ENCODE peak calls at places on chromosomes 13 and 19, in four cellular contexts. One of them, this sample, is unnamed.

GRCh38 chr19:7603919-7604318 is 8.3 kb downstream of the CAMSAP3 start:
- DNase-seq in hepatocyte: no peak
- DNase-seq in CD8-positive, alpha-beta memory T cell: no peak
- DNase-seq in iPS DF 6.9: no peak
- DNase-seq in this sample: no peak

GRCh38 chr19:37941820-37942515 is 35.0 kb downstream of the SIPA1L3 start:
- DNase-seq in hepatocyte: peak; percentile 54
- DNase-seq in CD8-positive, alpha-beta memory T cell: no peak
- DNase-seq in iPS DF 6.9: no peak
- DNase-seq in this sample: no peak

GRCh38 chr13:28505543-28506135 is 10.7 kb upstream of the FLT1 start:
- DNase-seq in hepatocyte: no peak
- DNase-seq in CD8-positive, alpha-beta memory T cell: no peak
- DNase-seq in iPS DF 6.9: no peak
- DNase-seq in this sample: no peak

GRCh38 chr13:95740921-95741320 is 64.0 kb downstream of the DNAJC3 start:
- DNase-seq in hepatocyte: no peak
- DNase-seq in CD8-positive, alpha-beta memory T cell: no peak
- DNase-seq in iPS DF 6.9: no peak
- DNase-seq in this sample: no peak

GRCh38 chr13:102930566-102930965 is 84.7 kb downstream of the ERCC5 start:
- DNase-seq in hepatocyte: no peak
- DNase-seq in CD8-positive, alpha-beta memory T cell: no peak
- DNase-seq in iPS DF 6.9: no peak
- DNase-seq in this sample: no peak

GRCh38 chr13:73822671-73823592 is 311.3 kb downstream of the KLF12 start:
- DNase-seq in hepatocyte: no peak
- DNase-seq in CD8-positive, alpha-beta memory T cell: no peak
- DNase-seq in iPS DF 6.9: no peak
- DNase-seq in this sample: no peak

GRCh38 chr13:40127476-40127875 is 472.0 kb downstream of the COG6 start:
- DNase-seq in hepatocyte: no peak
- DNase-seq in CD8-positive, alpha-beta memory T cell: no peak
- DNase-seq in iPS DF 6.9: no peak
- DNase-seq in this sample: no peak

GRCh38 chr13:45847554-45848224 is 3.9 kb downstream of the SIAH3 start:
- DNase-seq in hepatocyte: peak; percentile 16
- DNase-seq in CD8-positive, alpha-beta memory T cell: peak; percentile 39
- DNase-seq in iPS DF 6.9: no peak
- DNase-seq in this sample: no peak

GRCh38 chr19:2145831-2146241 is 5.5 kb downstream of the AP3D1 start:
- DNase-seq in hepatocyte: no peak
- DNase-seq in CD8-positive, alpha-beta memory T cell: no peak
- DNase-seq in iPS DF 6.9: no peak
- DNase-seq in this sample: no peak

GRCh38 chr19:14556662-14557188 is 15.1 kb downstream of the NDUFB7 start:
- DNase-seq in hepatocyte: peak; percentile 90
- DNase-seq in CD8-positive, alpha-beta memory T cell: peak; percentile 61
- DNase-seq in iPS DF 6.9: peak; percentile 76
- DNase-seq in this sample: peak; percentile 89
- H3K4me1 ChIP-seq in hepatocyte: peaks cover 21% of the 10 kb centered on the region
- H3K4me1 ChIP-seq in CD8-positive, alpha-beta memory T cell: peaks cover 48% of the 10 kb centered on the region
- H3K4me1 ChIP-seq in iPS DF 6.9: peaks cover 7% of the 10 kb centered on the region
- H3K4me1 ChIP-seq in this sample: peaks cover 33% of the 10 kb centered on the region

GRCh38 chr19:42662714-42663113 is 68.0 kb upstream of the CEACAM8 start:
- DNase-seq in hepatocyte: no peak
- DNase-seq in CD8-positive, alpha-beta memory T cell: no peak
- DNase-seq in iPS DF 6.9: no peak
- DNase-seq in this sample: no peak

GRCh38 chr19:42658148-42658547 is 63.4 kb upstream of the CEACAM8 start:
- DNase-seq in hepatocyte: no peak
- DNase-seq in CD8-positive, alpha-beta memory T cell: no peak
- DNase-seq in iPS DF 6.9: no peak
- DNase-seq in this sample: no peak

GRCh38 chr19:42653841-42654240 is 59.1 kb upstream of the CEACAM8 start:
- DNase-seq in hepatocyte: no peak
- DNase-seq in CD8-positive, alpha-beta memory T cell: no peak
- DNase-seq in iPS DF 6.9: no peak
- DNase-seq in this sample: no peak

GRCh38 chr19:42655748-42656147 is 61.0 kb upstream of the CEACAM8 start:
- DNase-seq in hepatocyte: no peak
- DNase-seq in CD8-positive, alpha-beta memory T cell: no peak
- DNase-seq in iPS DF 6.9: no peak
- DNase-seq in this sample: no peak

DNA sequence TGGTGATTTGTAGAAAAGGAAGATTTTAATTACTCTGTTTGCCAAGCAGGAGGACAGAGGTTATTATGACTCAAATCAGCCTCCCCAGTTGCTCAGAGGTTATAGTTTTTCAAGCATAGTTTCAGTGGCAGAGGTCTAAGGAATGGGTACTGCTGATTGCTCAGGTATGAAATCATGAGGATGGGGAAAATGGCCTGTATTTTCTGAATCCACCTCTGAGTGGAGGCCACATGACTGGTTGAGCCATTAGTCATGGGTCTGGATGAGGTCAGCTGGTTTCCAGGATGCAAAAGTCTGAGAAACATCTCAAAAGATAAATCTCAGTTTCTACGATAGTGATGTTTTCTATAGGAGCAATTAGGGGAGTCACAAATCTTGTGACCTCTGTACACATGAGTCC is 62.8 kb upstream of the CEACAM8 start:
- DNase-seq in hepatocyte: no peak
- DNase-seq in CD8-positive, alpha-beta memory T cell: no peak
- DNase-seq in iPS DF 6.9: no peak
- DNase-seq in this sample: no peak
- H3K4me1 ChIP-seq in hepatocyte: no peaks in the 10 kb centered on the region
- H3K4me1 ChIP-seq in CD8-positive, alpha-beta memory T cell: no peaks in the 10 kb centered on the region
- H3K4me1 ChIP-seq in iPS DF 6.9: no peaks in the 10 kb centered on the region
- H3K4me1 ChIP-seq in this sample: peaks cover 12% of the 10 kb centered on the region

GRCh38 chr19:55635856-55636440 is 4.9 kb upstream of the ZNF580 start:
- DNase-seq in hepatocyte: no peak
- DNase-seq in CD8-positive, alpha-beta memory T cell: no peak
- DNase-seq in iPS DF 6.9: no peak
- DNase-seq in this sample: no peak
- H3K4me1 ChIP-seq in hepatocyte: peaks cover 18% of the 10 kb centered on the region
- H3K4me1 ChIP-seq in CD8-positive, alpha-beta memory T cell: peaks cover 59% of the 10 kb centered on the region
- H3K4me1 ChIP-seq in iPS DF 6.9: peaks cover 3% of the 10 kb centered on the region
- H3K4me1 ChIP-seq in this sample: peaks cover 49% of the 10 kb centered on the region

DNA sequence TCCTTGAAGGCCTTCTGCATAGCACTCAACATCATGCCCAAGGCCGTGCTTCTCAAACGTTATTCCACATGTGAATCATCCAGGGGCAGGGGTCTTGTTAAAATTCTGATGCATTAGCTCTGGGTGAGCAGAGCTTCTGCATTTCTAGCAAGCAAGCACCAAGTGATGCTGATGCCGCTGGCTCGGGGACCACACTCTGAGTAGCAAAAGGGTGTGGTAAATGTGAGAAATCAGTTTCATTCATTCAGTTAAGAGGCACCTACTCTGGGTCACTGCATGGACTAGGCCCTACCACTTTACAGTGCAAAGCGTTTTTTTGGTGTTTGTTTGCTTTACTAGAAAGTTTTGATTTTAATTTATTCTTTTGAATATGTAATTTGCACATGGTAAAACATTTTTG is 7.2 kb downstream of the KRTDAP start:
- DNase-seq in hepatocyte: no peak
- DNase-seq in CD8-positive, alpha-beta memory T cell: no peak
- DNase-seq in iPS DF 6.9: no peak
- DNase-seq in this sample: no peak
- H3K4me1 ChIP-seq in hepatocyte: no peaks in the 10 kb centered on the region
- H3K4me1 ChIP-seq in CD8-positive, alpha-beta memory T cell: no peaks in the 10 kb centered on the region
- H3K4me1 ChIP-seq in iPS DF 6.9: no peaks in the 10 kb centered on the region
- H3K4me1 ChIP-seq in this sample: no peaks in the 10 kb centered on the region

GRCh38 chr13:112057434-112057735 is 9.6 kb upstream of the SOX1 start:
- DNase-seq in hepatocyte: no peak
- DNase-seq in CD8-positive, alpha-beta memory T cell: no peak
- DNase-seq in iPS DF 6.9: no peak
- DNase-seq in this sample: no peak
- H3K4me1 ChIP-seq in hepatocyte: no peaks in the 10 kb centered on the region
- H3K4me1 ChIP-seq in CD8-positive, alpha-beta memory T cell: no peaks in the 10 kb centered on the region
- H3K4me1 ChIP-seq in iPS DF 6.9: peaks cover 12% of the 10 kb centered on the region
- H3K4me1 ChIP-seq in this sample: no peaks in the 10 kb centered on the region

GRCh38 chr13:51799261-51799660 is 4.7 kb downstream of the DHRS12 start:
- DNase-seq in hepatocyte: no peak
- DNase-seq in CD8-positive, alpha-beta memory T cell: no peak
- DNase-seq in iPS DF 6.9: no peak
- DNase-seq in this sample: no peak

GRCh38 chr13:51795419-51795818 is 8.5 kb downstream of the DHRS12 start:
- DNase-seq in hepatocyte: no peak
- DNase-seq in CD8-positive, alpha-beta memory T cell: no peak
- DNase-seq in iPS DF 6.9: no peak
- DNase-seq in this sample: no peak

GRCh38 chr13:51794959-51795358 is 9.0 kb downstream of the DHRS12 start:
- DNase-seq in hepatocyte: no peak
- DNase-seq in CD8-positive, alpha-beta memory T cell: no peak
- DNase-seq in iPS DF 6.9: no peak
- DNase-seq in this sample: no peak

GRCh38 chr13:51797664-51798488 is 6.1 kb downstream of the DHRS12 start:
- DNase-seq in hepatocyte: peak; percentile 85
- DNase-seq in CD8-positive, alpha-beta memory T cell: peak; percentile 49
- DNase-seq in iPS DF 6.9: no peak
- DNase-seq in this sample: peak; percentile 63

DNA sequence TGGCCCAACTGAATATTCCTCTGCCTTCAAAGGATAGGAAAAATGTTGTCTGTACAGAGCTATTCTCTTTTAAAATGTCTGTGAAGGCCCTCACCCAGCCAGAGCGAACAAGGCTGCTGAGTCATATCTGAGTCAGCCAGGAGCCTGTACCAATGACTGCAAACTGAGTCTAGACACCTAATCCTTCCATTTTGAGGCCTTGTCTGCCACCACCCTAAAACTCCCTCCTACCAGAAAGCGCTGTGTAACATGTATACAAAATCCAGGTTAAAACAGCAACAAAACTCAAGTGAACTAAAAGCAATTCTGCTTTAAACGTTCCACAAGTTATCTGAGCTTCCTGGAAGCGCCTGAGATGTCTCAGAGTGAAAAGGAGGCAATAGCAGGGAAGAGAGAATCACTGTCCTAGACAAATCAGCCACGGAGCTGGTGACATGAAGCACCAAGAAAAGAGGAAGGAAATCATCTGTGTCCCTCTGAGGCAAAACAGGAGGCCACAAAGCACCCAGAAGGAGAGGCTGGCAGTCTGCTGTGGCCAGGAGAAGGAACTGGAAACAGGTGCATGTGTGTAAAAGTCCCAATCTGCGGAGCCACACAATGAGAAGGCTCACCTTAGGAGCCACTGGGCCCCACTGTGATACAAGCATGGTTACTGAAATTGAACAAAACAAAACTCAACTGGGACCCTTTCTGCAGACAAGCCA is 10.2 kb downstream of the DHRS12 start:
- DNase-seq in hepatocyte: peak; percentile 62
- DNase-seq in CD8-positive, alpha-beta memory T cell: no peak
- DNase-seq in iPS DF 6.9: no peak
- DNase-seq in this sample: peak; percentile 88
- H3K4me1 ChIP-seq in hepatocyte: peaks cover 5% of the 10 kb centered on the region
- H3K4me1 ChIP-seq in CD8-positive, alpha-beta memory T cell: no peaks in the 10 kb centered on the region
- H3K4me1 ChIP-seq in iPS DF 6.9: peaks cover 5% of the 10 kb centered on the region
- H3K4me1 ChIP-seq in this sample: peaks cover 7% of the 10 kb centered on the region

DNA sequence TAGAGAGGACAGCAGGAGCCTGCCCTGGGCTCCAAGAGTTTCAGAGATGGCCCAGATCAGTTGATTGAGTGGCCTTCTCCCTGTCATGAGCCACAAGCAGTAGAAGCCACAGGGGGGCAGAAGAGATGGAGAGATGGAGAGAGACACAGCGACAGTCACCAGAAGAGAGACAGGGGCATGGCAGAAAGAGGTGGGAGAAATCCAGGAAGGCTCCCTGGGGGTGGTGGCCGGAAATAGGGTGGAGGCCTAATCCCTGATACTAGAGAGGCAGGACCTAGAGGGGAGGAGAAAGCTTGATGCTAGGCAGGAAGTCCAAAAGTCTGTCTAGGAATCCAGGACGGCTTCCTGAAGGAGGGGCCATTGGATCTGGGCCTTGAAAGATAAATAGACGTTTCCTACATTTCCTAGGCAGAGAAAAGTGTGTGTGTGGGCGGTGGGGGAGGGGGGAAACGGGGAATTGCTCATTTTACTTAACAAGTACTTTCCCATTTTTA is 9.6 kb upstream of the TPM4 start:
- DNase-seq in hepatocyte: no peak
- DNase-seq in CD8-positive, alpha-beta memory T cell: peak; percentile 45
- DNase-seq in iPS DF 6.9: no peak
- DNase-seq in this sample: peak; percentile 25
- H3K4me1 ChIP-seq in hepatocyte: no peaks in the 10 kb centered on the region
- H3K4me1 ChIP-seq in CD8-positive, alpha-beta memory T cell: peaks cover 37% of the 10 kb centered on the region
- H3K4me1 ChIP-seq in iPS DF 6.9: peaks cover 4% of the 10 kb centered on the region
- H3K4me1 ChIP-seq in this sample: peaks cover 43% of the 10 kb centered on the region

GRCh38 chr13:30718661-30719520 is 16.5 kb upstream of the ALOX5AP start:
- DNase-seq in hepatocyte: no peak
- DNase-seq in CD8-positive, alpha-beta memory T cell: no peak
- DNase-seq in iPS DF 6.9: no peak
- DNase-seq in this sample: peak; percentile 76
- H3K4me1 ChIP-seq in hepatocyte: no peaks in the 10 kb centered on the region
- H3K4me1 ChIP-seq in CD8-positive, alpha-beta memory T cell: no peaks in the 10 kb centered on the region
- H3K4me1 ChIP-seq in iPS DF 6.9: no peaks in the 10 kb centered on the region
- H3K4me1 ChIP-seq in this sample: peaks cover 35% of the 10 kb centered on the region

DNA sequence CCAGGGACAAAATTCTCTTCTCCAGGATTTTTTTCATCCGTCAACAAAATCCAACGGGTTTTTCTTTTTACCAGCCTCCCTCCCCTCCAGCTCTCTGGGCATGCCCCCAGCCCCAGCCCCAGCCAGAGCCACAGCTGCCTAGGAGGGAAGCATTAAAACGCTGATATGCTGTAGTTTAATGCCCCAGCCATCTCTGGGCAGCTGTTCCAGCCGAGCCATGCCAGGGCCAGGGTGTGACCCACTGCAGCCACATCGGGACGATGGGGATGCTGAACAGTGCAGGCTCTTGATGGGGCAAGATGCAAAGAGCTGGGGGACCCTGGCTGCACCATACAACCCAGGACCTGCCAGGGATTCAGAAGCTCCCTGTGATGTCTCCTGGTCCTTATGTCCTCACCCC is 32.1 kb downstream of the TSHZ3 start:
- DNase-seq in hepatocyte: no peak
- DNase-seq in CD8-positive, alpha-beta memory T cell: no peak
- DNase-seq in iPS DF 6.9: no peak
- DNase-seq in this sample: no peak
- H3K4me1 ChIP-seq in hepatocyte: peaks cover 11% of the 10 kb centered on the region
- H3K4me1 ChIP-seq in CD8-positive, alpha-beta memory T cell: no peaks in the 10 kb centered on the region
- H3K4me1 ChIP-seq in iPS DF 6.9: peaks cover 5% of the 10 kb centered on the region
- H3K4me1 ChIP-seq in this sample: peaks cover 39% of the 10 kb centered on the region

DNA sequence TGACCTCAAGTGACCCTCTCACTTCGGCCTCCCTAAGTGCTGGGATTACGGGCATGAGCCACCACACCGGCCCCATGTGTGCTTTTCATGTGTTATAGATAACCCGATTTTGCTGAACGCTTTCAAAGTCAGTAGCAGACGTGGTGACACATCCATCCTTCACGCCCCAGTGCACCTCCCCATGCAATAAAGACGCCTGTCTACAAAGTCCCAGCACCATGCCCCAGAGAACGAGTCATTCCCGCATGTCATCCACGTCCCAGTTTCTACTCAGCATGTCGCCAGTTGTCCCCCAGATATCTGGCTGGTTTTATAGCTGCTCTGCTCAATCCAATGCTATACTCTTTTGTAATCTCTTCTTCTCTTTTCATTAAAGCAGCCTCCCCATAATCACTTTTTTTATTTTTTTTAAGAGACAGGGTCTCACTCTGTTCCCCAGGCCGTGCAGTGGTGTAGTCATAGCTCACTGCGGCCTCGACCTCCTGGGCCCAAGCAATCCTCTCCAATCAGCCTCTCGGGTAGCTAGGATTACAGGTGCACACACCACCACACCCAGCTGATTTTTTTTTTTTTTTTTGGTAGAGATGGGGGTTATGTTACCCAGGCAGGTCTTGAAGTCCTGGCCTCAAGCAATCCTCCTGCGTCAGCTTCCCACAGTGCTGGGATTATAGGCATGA is 42.5 kb downstream of the DNM2 start:
- DNase-seq in hepatocyte: peak; percentile 67
- DNase-seq in CD8-positive, alpha-beta memory T cell: peak; percentile 24
- DNase-seq in iPS DF 6.9: no peak
- DNase-seq in this sample: peak; percentile 22
- H3K4me1 ChIP-seq in hepatocyte: peaks cover under 1% of the 10 kb centered on the region
- H3K4me1 ChIP-seq in CD8-positive, alpha-beta memory T cell: peaks cover 83% of the 10 kb centered on the region
- H3K4me1 ChIP-seq in iPS DF 6.9: peaks cover 3% of the 10 kb centered on the region
- H3K4me1 ChIP-seq in this sample: peaks cover 16% of the 10 kb centered on the region

This sample was measured in adipocyte.